ENCODE peak calls at places on chromosome 15, in nine cellular contexts. One of them, this sample, is unnamed.
A peak's percentile ranks its signal among the peaks of the same experiment; 100 is the strongest.

GRCh38 chr15:77019476-77020331 is 24.8 kb downstream of the PSTPIP1 start:
- DNase-seq in uterus: no peak
- DNase-seq in sigmoid colon: no peak
- DNase-seq in spleen: peak; percentile 74
- DNase-seq in right lobe of liver: no peak
- DNase-seq in gastrocnemius medialis: no peak
- DNase-seq in transverse colon: no peak
- DNase-seq in breast epithelium: no peak
- DNase-seq in A549: no peak
- DNase-seq in this sample: no peak

GRCh38 chr15:27692438-27692837 is 406.7 kb downstream of the OCA2 start:
- DNase-seq in sigmoid colon: no peak
- DNase-seq in spleen: no peak
- DNase-seq in transverse colon: no peak
- DNase-seq in breast epithelium: no peak
- DNase-seq in right lobe of liver: no peak
- DNase-seq in uterus: no peak
- DNase-seq in A549: no peak
- DNase-seq in gastrocnemius medialis: no peak
- DNase-seq in this sample: no peak

GRCh38 chr15:25501828-25502446 is 63.1 kb upstream of the UBE3A start:
- DNase-seq in gastrocnemius medialis: no peak
- DNase-seq in transverse colon: no peak
- DNase-seq in right lobe of liver: no peak
- DNase-seq in spleen: no peak
- DNase-seq in A549: peak; percentile 19
- DNase-seq in sigmoid colon: no peak
- DNase-seq in breast epithelium: no peak
- DNase-seq in uterus: no peak
- DNase-seq in this sample: no peak

GRCh38 chr15:91866371-91866905 is 12.9 kb downstream of the SLCO3A1 start:
- DNase-seq in A549: no peak
- DNase-seq in uterus: peak; percentile 61
- DNase-seq in breast epithelium: peak; percentile 88
- DNase-seq in sigmoid colon: no peak
- DNase-seq in gastrocnemius medialis: no peak
- DNase-seq in spleen: no peak
- DNase-seq in right lobe of liver: no peak
- DNase-seq in transverse colon: no peak
- DNase-seq in this sample: no peak

GRCh38 chr15:22240951-22241350 is 160.6 kb downstream of the OR4M2 start:
- DNase-seq in gastrocnemius medialis: no peak
- DNase-seq in spleen: no peak
- DNase-seq in sigmoid colon: no peak
- DNase-seq in uterus: no peak
- DNase-seq in transverse colon: no peak
- DNase-seq in A549: no peak
- DNase-seq in breast epithelium: no peak
- DNase-seq in right lobe of liver: no peak
- DNase-seq in this sample: no peak

GRCh38 chr15:64919721-64920120 is 8.0 kb downstream of the ANKDD1A start:
- DNase-seq in gastrocnemius medialis: no peak
- DNase-seq in A549: no peak
- DNase-seq in breast epithelium: no peak
- DNase-seq in uterus: no peak
- DNase-seq in right lobe of liver: no peak
- DNase-seq in transverse colon: no peak
- DNase-seq in sigmoid colon: no peak
- DNase-seq in spleen: no peak
- DNase-seq in this sample: no peak

GRCh38 chr15:57596978-57597377 is 5.3 kb downstream of the MYZAP start:
- DNase-seq in breast epithelium: peak; percentile 55
- DNase-seq in A549: no peak
- DNase-seq in sigmoid colon: peak; percentile 72
- DNase-seq in transverse colon: no peak
- DNase-seq in uterus: no peak
- DNase-seq in right lobe of liver: no peak
- DNase-seq in gastrocnemius medialis: no peak
- DNase-seq in spleen: no peak
- DNase-seq in this sample: no peak

GRCh38 chr15:92097473-92098178 is 244.1 kb downstream of the SLCO3A1 start:
- DNase-seq in spleen: no peak
- DNase-seq in A549: peak; percentile 52
- DNase-seq in sigmoid colon: no peak
- DNase-seq in uterus: peak; percentile 39
- DNase-seq in right lobe of liver: peak; percentile 41
- DNase-seq in gastrocnemius medialis: no peak
- DNase-seq in transverse colon: peak; percentile 46
- DNase-seq in breast epithelium: no peak
- DNase-seq in this sample: no peak

GRCh38 chr15:78203346-78204225 is 30.8 kb downstream of the ACSBG1 start:
- DNase-seq in gastrocnemius medialis: no peak
- DNase-seq in transverse colon: no peak
- DNase-seq in breast epithelium: peak; percentile 11
- DNase-seq in sigmoid colon: no peak
- DNase-seq in spleen: no peak
- DNase-seq in right lobe of liver: no peak
- DNase-seq in A549: no peak
- DNase-seq in uterus: no peak
- DNase-seq in this sample: peak; percentile 44

GRCh38 chr15:45205192-45205591 is 17.4 kb upstream of the SHF start:
- DNase-seq in uterus: no peak
- DNase-seq in breast epithelium: no peak
- DNase-seq in right lobe of liver: peak; percentile 50
- DNase-seq in sigmoid colon: no peak
- DNase-seq in spleen: no peak
- DNase-seq in gastrocnemius medialis: no peak
- DNase-seq in transverse colon: peak; percentile 78
- DNase-seq in A549: peak; percentile 72
- DNase-seq in this sample: peak; percentile 65

GRCh38 chr15:97944724-97945123 is 15.8 kb upstream of the ARRDC4 start:
- DNase-seq in gastrocnemius medialis: no peak
- DNase-seq in right lobe of liver: no peak
- DNase-seq in spleen: no peak
- DNase-seq in sigmoid colon: no peak
- DNase-seq in A549: no peak
- DNase-seq in uterus: no peak
- DNase-seq in transverse colon: no peak
- DNase-seq in breast epithelium: no peak
- DNase-seq in this sample: no peak

GRCh38 chr15:63243101-63243500 is 34.3 kb upstream of the APH1B start:
- DNase-seq in right lobe of liver: no peak
- DNase-seq in A549: no peak
- DNase-seq in gastrocnemius medialis: no peak
- DNase-seq in uterus: peak; percentile 58
- DNase-seq in spleen: no peak
- DNase-seq in transverse colon: no peak
- DNase-seq in breast epithelium: no peak
- DNase-seq in sigmoid colon: peak; percentile 80
- DNase-seq in this sample: no peak

GRCh38 chr15:85125056-85125661 is 143.5 kb downstream of the PDE8A start:
- DNase-seq in transverse colon: no peak
- DNase-seq in right lobe of liver: no peak
- DNase-seq in breast epithelium: no peak
- DNase-seq in uterus: no peak
- DNase-seq in A549: no peak
- DNase-seq in spleen: no peak
- DNase-seq in gastrocnemius medialis: no peak
- DNase-seq in sigmoid colon: no peak
- DNase-seq in this sample: no peak

GRCh38 chr15:39195988-39196486 is 384.8 kb upstream of the THBS1 start:
- DNase-seq in uterus: no peak
- DNase-seq in sigmoid colon: no peak
- DNase-seq in transverse colon: no peak
- DNase-seq in spleen: no peak
- DNase-seq in A549: peak; percentile 79
- DNase-seq in gastrocnemius medialis: no peak
- DNase-seq in right lobe of liver: no peak
- DNase-seq in breast epithelium: peak; percentile 54
- DNase-seq in this sample: no peak

GRCh38 chr15:49331951-49332350 is 91.1 kb upstream of the FGF7 start:
- DNase-seq in breast epithelium: no peak
- DNase-seq in transverse colon: no peak
- DNase-seq in right lobe of liver: no peak
- DNase-seq in gastrocnemius medialis: no peak
- DNase-seq in sigmoid colon: no peak
- DNase-seq in spleen: no peak
- DNase-seq in A549: no peak
- DNase-seq in uterus: no peak
- DNase-seq in this sample: no peak

GRCh38 chr15:47607750-47608149 is 109.6 kb upstream of the SEMA6D start:
- DNase-seq in transverse colon: no peak
- DNase-seq in sigmoid colon: no peak
- DNase-seq in right lobe of liver: no peak
- DNase-seq in spleen: no peak
- DNase-seq in uterus: no peak
- DNase-seq in breast epithelium: no peak
- DNase-seq in A549: no peak
- DNase-seq in gastrocnemius medialis: no peak
- DNase-seq in this sample: no peak

DNA sequence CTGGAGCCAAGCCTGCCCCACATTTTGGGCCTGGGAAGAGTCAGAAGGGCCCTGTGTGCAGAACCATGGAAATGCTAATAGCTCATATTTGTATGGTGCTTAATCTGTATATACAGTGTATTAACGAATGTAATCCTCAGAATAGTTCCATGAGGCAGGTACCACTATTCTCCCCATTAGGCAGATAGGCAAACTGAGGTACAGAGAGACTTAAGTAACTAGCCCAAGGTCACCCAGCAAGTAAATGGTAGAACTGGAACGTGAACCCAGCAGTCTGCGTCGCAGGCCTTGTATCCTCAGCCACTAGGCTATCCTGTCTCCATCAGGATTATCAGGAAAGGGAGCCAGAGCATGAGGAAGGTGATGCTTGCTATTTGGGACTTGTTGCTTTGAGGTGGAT is 28.0 kb upstream of the GLCE start:
- DNase-seq in gastrocnemius medialis: no peak
- DNase-seq in sigmoid colon: no peak
- DNase-seq in A549: no peak
- DNase-seq in right lobe of liver: no peak
- DNase-seq in transverse colon: no peak
- DNase-seq in uterus: no peak
- DNase-seq in spleen: no peak
- DNase-seq in breast epithelium: no peak
- DNase-seq in this sample: no peak
- H3K4me1 ChIP-seq in gastrocnemius medialis: no peaks in the 10 kb centered on the region
- H3K4me1 ChIP-seq in sigmoid colon: no peaks in the 10 kb centered on the region
- H3K4me1 ChIP-seq in A549: peaks cover 7% of the 10 kb centered on the region
- H3K4me1 ChIP-seq in right lobe of liver: peaks cover 3% of the 10 kb centered on the region
- H3K4me1 ChIP-seq in transverse colon: no peaks in the 10 kb centered on the region
- H3K4me1 ChIP-seq in uterus: no peaks in the 10 kb centered on the region
- H3K4me1 ChIP-seq in spleen: peaks cover 8% of the 10 kb centered on the region
- H3K4me1 ChIP-seq in breast epithelium: no peaks in the 10 kb centered on the region
- H3K4me1 ChIP-seq in this sample: peaks cover 25% of the 10 kb centered on the region

DNA sequence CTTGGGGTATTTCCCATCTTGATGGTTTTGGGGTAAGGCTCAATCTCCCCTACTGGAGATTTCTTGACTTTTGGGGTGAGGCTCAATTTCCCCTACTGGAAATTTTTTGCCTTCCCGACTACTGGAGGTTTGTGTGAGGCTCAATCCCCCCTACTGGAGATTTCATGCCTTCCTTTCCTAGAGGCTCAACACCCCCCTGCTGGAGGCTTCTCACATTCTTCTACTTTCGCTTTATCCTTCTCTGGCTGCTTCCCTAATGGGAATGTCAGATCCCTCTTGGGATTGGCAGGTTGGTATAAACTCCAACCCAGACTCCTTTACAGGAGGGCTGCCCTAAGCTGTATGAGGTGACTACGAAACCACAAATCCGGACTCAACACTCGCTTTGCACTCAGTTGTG is 49.2 kb downstream of the KATNBL1 start:
- DNase-seq in breast epithelium: no peak
- DNase-seq in spleen: no peak
- DNase-seq in sigmoid colon: no peak
- DNase-seq in uterus: no peak
- DNase-seq in A549: no peak
- DNase-seq in transverse colon: no peak
- DNase-seq in right lobe of liver: no peak
- DNase-seq in gastrocnemius medialis: no peak
- DNase-seq in this sample: no peak
- H3K4me3 ChIP-seq in breast epithelium: no peak overlapping the region
- H3K4me3 ChIP-seq in spleen: no peak overlapping the region
- H3K4me3 ChIP-seq in sigmoid colon: no peak overlapping the region
- H3K4me3 ChIP-seq in uterus: no peak overlapping the region
- H3K4me3 ChIP-seq in A549: no peak overlapping the region
- H3K4me3 ChIP-seq in transverse colon: no peak overlapping the region
- H3K4me3 ChIP-seq in right lobe of liver: no peak overlapping the region
- H3K4me3 ChIP-seq in gastrocnemius medialis: no peak overlapping the region
- H3K4me3 ChIP-seq in this sample: no peak overlapping the region

DNA sequence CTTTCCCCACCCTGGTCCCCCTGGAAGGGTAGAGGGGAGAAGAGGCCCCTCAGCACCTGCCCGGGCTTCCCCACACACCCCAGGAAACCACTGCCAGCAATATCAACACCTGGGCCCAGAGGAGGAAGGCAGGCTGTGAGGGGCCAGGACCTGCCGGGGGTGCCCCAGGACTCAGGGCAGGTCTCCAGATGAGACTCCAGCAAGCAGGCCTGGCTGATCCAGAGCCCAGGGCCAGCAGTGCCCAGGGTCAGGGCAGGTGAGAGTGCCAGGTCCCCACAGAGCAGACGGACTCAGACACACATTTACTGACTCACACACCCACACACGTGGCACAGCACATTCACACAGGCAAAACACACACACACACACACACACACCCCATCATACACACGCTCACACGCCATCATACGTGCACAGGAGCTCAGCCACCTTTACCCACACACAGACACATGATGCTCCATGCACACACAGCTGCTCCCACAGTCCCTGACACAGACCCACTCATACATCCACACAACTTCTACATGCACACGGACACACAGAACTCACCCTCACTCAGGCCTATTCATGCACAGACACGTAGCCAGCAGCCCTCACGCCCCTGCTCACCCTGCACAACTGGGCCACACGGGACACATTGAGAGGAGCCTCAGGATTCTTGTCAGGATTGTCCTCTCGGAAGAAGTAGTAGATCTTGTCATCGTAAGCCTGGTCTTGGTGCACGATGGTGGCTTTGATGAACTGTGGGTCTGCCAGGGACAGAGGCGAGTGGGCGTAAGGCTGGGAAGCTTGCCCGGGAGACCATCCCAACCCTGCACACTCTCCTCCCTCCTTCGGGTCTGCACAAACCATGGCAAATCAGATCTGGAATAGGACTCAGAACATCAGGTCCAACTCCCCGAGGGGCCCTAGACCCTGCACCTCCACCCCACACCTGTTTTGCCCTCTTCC is 17.5 kb downstream of the SEMA7A start:
- DNase-seq in gastrocnemius medialis: no peak
- DNase-seq in breast epithelium: no peak
- DNase-seq in transverse colon: no peak
- DNase-seq in A549: no peak
- DNase-seq in spleen: no peak
- DNase-seq in right lobe of liver: no peak
- DNase-seq in uterus: no peak
- DNase-seq in sigmoid colon: no peak
- DNase-seq in this sample: no peak
- TF ChIP-seq POLR2A in gastrocnemius medialis: no peak
- TF ChIP-seq POLR2A in breast epithelium: no peak
- TF ChIP-seq POLR2A in transverse colon: no peak
- TF ChIP-seq POLR2A in A549: no peak
- TF ChIP-seq POLR2A in spleen: no peak
- TF ChIP-seq POLR2A in right lobe of liver: no peak
- TF ChIP-seq POLR2A in uterus: no peak
- TF ChIP-seq POLR2A in sigmoid colon: no peak
- TF ChIP-seq POLR2A in this sample: no peak

GRCh38 chr15:67079361-67079760 is 14.0 kb downstream of the SMAD3 start:
- DNase-seq in sigmoid colon: no peak
- DNase-seq in breast epithelium: no peak
- DNase-seq in gastrocnemius medialis: peak; percentile 71
- DNase-seq in A549: no peak
- DNase-seq in uterus: no peak
- DNase-seq in transverse colon: no peak
- DNase-seq in right lobe of liver: no peak
- DNase-seq in spleen: no peak
- DNase-seq in this sample: no peak
- H3K4me1 ChIP-seq in sigmoid colon: no peaks in the 10 kb centered on the region
- H3K4me1 ChIP-seq in breast epithelium: peaks cover 4% of the 10 kb centered on the region
- H3K4me1 ChIP-seq in gastrocnemius medialis: peaks cover 93% of the 10 kb centered on the region
- H3K4me1 ChIP-seq in A549: peaks cover 99% of the 10 kb centered on the region
- H3K4me1 ChIP-seq in uterus: peaks cover 19% of the 10 kb centered on the region
- H3K4me1 ChIP-seq in transverse colon: peaks cover 78% of the 10 kb centered on the region
- H3K4me1 ChIP-seq in right lobe of liver: no peaks in the 10 kb centered on the region
- H3K4me1 ChIP-seq in spleen: peaks cover 99% of the 10 kb centered on the region
- H3K4me1 ChIP-seq in this sample: peaks cover 68% of the 10 kb centered on the region

This sample was measured in upper lobe of left lung.